ENCODE peak calls at places on chromosomes 11 and 22, in nine cellular contexts. E, V, P, Y, F, U, B, C and N are unnamed samples.

GRCh38 chr22:42976131-42976530 is 38.8 kb downstream of the PACSIN2 start:
- DNase-seq in Y (no peak), E (no peak), P (no peak), V (no peak), F (no peak), C (no peak), U (no peak), B (no peak), N (no peak)

GRCh38 chr11:2886191-2886894 is 768 bp upstream of the CDKN1C start:
- DNase-seq in U (no peak), V (peak; percentile 13), B (no peak), C (no peak), F (no peak), Y (no peak), P (no peak), E (no peak), N (peak; percentile 73)

GRCh38 chr11:5226732-5227327 is at the start of gene HBB:
- DNase-seq in C (peak; percentile 8), V (no peak), Y (no peak), P (no peak), U (no peak), B (no peak), E (no peak), F (no peak), N (no peak)

GRCh38 chr11:40877256-40877655 is 582.2 kb downstream of the LRRC4C start:
- DNase-seq in V (no peak), C (no peak), E (no peak), U (no peak), B (no peak), F (no peak), P (no peak), Y (no peak), N (no peak)

GRCh38 chr11:123143921-123144320 is 51.1 kb downstream of the CLMP start:
- DNase-seq in V (no peak), B (no peak), U (no peak), Y (no peak), E (no peak), C (no peak), P (no peak), F (no peak), N (no peak)

GRCh38 chr11:93875637-93876036 is 25.2 kb upstream of the VSTM5 start:
- DNase-seq in F (no peak), B (no peak), V (no peak), E (no peak), Y (no peak), C (no peak), P (no peak), U (no peak), N (no peak)

GRCh38 chr22:36350751-36351594 is 36.8 kb downstream of the MYH9 start:
- DNase-seq in U (peak; percentile 81), F (no peak), P (no peak), Y (no peak), C (no peak), B (peak; percentile 66), V (peak; percentile 92), E (peak; percentile 79), N (no peak)

GRCh38 chr11:10480026-10480425 is 25.0 kb downstream of the AMPD3 start:
- DNase-seq in Y (no peak), C (no peak), P (no peak), U (no peak), V (no peak), B (no peak), F (no peak), E (no peak), N (no peak)

GRCh38 chr22:42816339-42816738 is 40.7 kb downstream of the ARFGAP3 start:
- DNase-seq in B (no peak), V (no peak), F (no peak), U (no peak), P (no peak), E (no peak), C (no peak), Y (no peak), N (no peak)

GRCh38 chr11:22471405-22471804 is 133.2 kb downstream of the SLC17A6 start:
- DNase-seq in E (no peak), P (no peak), C (no peak), V (no peak), Y (no peak), F (no peak), U (no peak), B (no peak), N (peak; percentile 21)